ENCODE peak calls at places on chromosome 16, in seven cellular contexts. T is adrenal gland; H is astrocyte of the spinal cord; U is neural progenitor cell; N is effector CD4-positive, alpha-beta T cell; R is AG08395; S is T1000. Z is an unnamed sample.

GRCh38 chr16:57600048-57600835 is 28.2 kb upstream of the ADGRG1 start:
- DNase-seq in U (peak), N (no peak), T (peak), R (peak), S (peak), H (peak), Z (no peak)

GRCh38 chr16:81036751-81037350 is 1.2 kb downstream of the ATMIN start:
- DNase-seq in H (no peak), R (peak), U (no peak), N (no peak), T (no peak), S (no peak), Z (no peak)

GRCh38 chr16:31108035-31108793 is at the start of gene BCKDK:
- DNase-seq in N (peak), T (peak), S (peak), H (peak), R (peak), U (peak), Z (peak)

GRCh38 chr16:20622498-20622870 is 46.3 kb upstream of the ACSM2B start:
- DNase-seq in S (no peak), R (no peak), N (no peak), T (no peak), U (no peak), H (no peak), Z (no peak)

GRCh38 chr16:3520398-3520797 is 19.6 kb downstream of the CLUAP1 start:
- DNase-seq in N (no peak), U (no peak), T (no peak), H (peak), S (no peak), R (peak), Z (no peak)

GRCh38 chr16:52634101-52634500 is 87.2 kb upstream of the TOX3 start:
- DNase-seq in R (no peak), N (no peak), T (no peak), H (no peak), U (no peak), S (no peak), Z (no peak)

GRCh38 chr16:65521685-65522338 is 399.9 kb upstream of the CDH11 start:
- DNase-seq in N (no peak), H (peak), S (no peak), T (no peak), U (peak), R (no peak), Z (no peak)

GRCh38 chr16:46649571-46649970 is 28.4 kb upstream of the SHCBP1 start:
- DNase-seq in U (no peak), H (peak), R (no peak), N (no peak), S (no peak), T (no peak), Z (no peak)

GRCh38 chr16:88317619-88317977 is 65.2 kb upstream of the ZNF469 start:
- DNase-seq in H (no peak), S (no peak), U (no peak), N (no peak), T (no peak), R (peak), Z (no peak)

GRCh38 chr16:88471575-88471974 is 18.5 kb downstream of the ZFPM1 start:
- DNase-seq in H (no peak), U (no peak), N (no peak), R (no peak), T (no peak), S (no peak), Z (no peak)

GRCh38 chr16:51916814-51917213 is 630.1 kb downstream of the TOX3 start:
- DNase-seq in H (no peak), U (no peak), N (no peak), T (no peak), S (no peak), R (no peak), Z (no peak)

GRCh38 chr16:86101912-86102187 is 202.9 kb downstream of the IRF8 start:
- DNase-seq in T (no peak), R (no peak), S (no peak), U (no peak), H (no peak), N (no peak), Z (no peak)

GRCh38 chr16:71666264-71666663 is 40.3 kb downstream of the MARVELD3 start:
- DNase-seq in U (no peak), H (no peak), T (no peak), S (no peak), R (no peak), N (no peak), Z (no peak)

GRCh38 chr16:3131755-3132377 is 3.0 kb upstream of the ZNF213 start:
- DNase-seq in N (no peak), R (no peak), U (peak), T (peak), H (peak), S (peak), Z (no peak)

GRCh38 chr16:69917739-69918138 is 33.4 kb upstream of the CLEC18A start:
- DNase-seq in S (peak), N (no peak), H (peak), U (peak), R (peak), T (peak), Z (peak)

GRCh38 chr16:11583171-11583570 is 3.5 kb downstream of the LITAF start:
- DNase-seq in H (peak), N (no peak), T (no peak), U (no peak), R (no peak), S (no peak), Z (no peak)

GRCh38 chr16:53091508-53092211 is 36.9 kb downstream of the CHD9 start:
- DNase-seq in R (peak), H (peak), T (peak), S (peak), U (peak), N (no peak), Z (no peak)

GRCh38 chr16:67526149-67526732 is 2.4 kb upstream of the RIPOR1 start:
- DNase-seq in R (no peak), H (no peak), N (no peak), U (no peak), S (no peak), T (no peak), Z (no peak)

GRCh38 chr16:86836503-86837125 is 258.3 kb downstream of the FOXL1 start:
- DNase-seq in R (peak), H (peak), T (peak), S (no peak), U (no peak), N (no peak), Z (no peak)

GRCh38 chr16:80174416-80174815 is 366.4 kb upstream of the DYNLRB2 start:
- DNase-seq in T (no peak), R (peak), N (no peak), H (peak), U (no peak), S (no peak), Z (no peak)

GRCh38 chr16:81843243-81843582 is 64.1 kb downstream of the PLCG2 start:
- DNase-seq in S (no peak), R (no peak), N (no peak), T (no peak), H (no peak), U (no peak), Z (no peak)

GRCh38 chr16:74936902-74937560 is 47.9 kb downstream of the WDR59 start:
- DNase-seq in R (peak), U (no peak), H (peak), S (peak), N (no peak), T (no peak), Z (no peak)

GRCh38 chr16:30004811-30005242 is 6.0 kb downstream of the DOC2A start:
- DNase-seq in H (no peak), T (no peak), R (no peak), N (no peak), S (no peak), U (no peak), Z (no peak)

GRCh38 chr16:27759301-27759871 is 209.4 kb downstream of the KATNIP start:
- DNase-seq in R (peak), S (no peak), T (no peak), H (peak), U (no peak), N (no peak), Z (no peak)

GRCh38 chr16:64305663-64306062 is 816.2 kb downstream of the CDH11 start:
- DNase-seq in N (no peak), T (no peak), R (no peak), S (no peak), U (no peak), H (no peak), Z (no peak)

GRCh38 chr16:68396481-68396880 is 51.8 kb downstream of the SMPD3 start:
- DNase-seq in S (no peak), N (peak), T (peak), R (peak), U (peak), H (peak), Z (no peak)

GRCh38 chr16:10838611-10839270 is 20.1 kb upstream of the TVP23A start:
- DNase-seq in H (no peak), R (no peak), S (no peak), U (no peak), N (no peak), T (no peak), Z (no peak)

GRCh38 chr16:71409038-71409775 is 32.6 kb downstream of the TLE7 start:
- DNase-seq in T (peak), N (no peak), R (no peak), H (no peak), U (no peak), S (no peak), Z (no peak)

GRCh38 chr16:68093816-68094613 is 8.8 kb downstream of the NFATC3 start:
- DNase-seq in H (peak), T (no peak), S (no peak), N (no peak), R (peak), U (peak), Z (no peak)

GRCh38 chr16:84312783-84313382 is 18.2 kb downstream of the WFDC1 start:
- DNase-seq in T (no peak), H (no peak), R (no peak), N (no peak), U (peak), S (no peak), Z (no peak)

GRCh38 chr16:10663146-10663545 is 31.6 kb downstream of the TEKT5 start:
- DNase-seq in R (no peak), H (no peak), T (no peak), N (no peak), U (no peak), S (no peak), Z (no peak)

GRCh38 chr16:66515543-66516171 is 34.3 kb downstream of the TK2 start:
- DNase-seq in U (no peak), S (peak), H (peak), R (peak), N (no peak), T (no peak), Z (no peak)

GRCh38 chr16:77993111-77993571 is 29.2 kb upstream of the CLEC3A start:
- DNase-seq in N (no peak), S (no peak), H (peak), T (no peak), U (peak), R (peak), Z (no peak)

GRCh38 chr16:88333645-88334516 is 48.9 kb upstream of the ZNF469 start:
- DNase-seq in H (no peak), U (no peak), S (no peak), T (no peak), R (no peak), N (no peak), Z (no peak)